ENCODE peak calls at places on chromosomes 1 and 21, in five cellular contexts. U is pancreas, O is cardiac muscle cell, Y is K562, R is astrocyte of the spinal cord. X is an unnamed sample.

GRCh38 chr1:231885209-231885854 is 258.7 kb downstream of the DISC1 start:
- DNase-seq in U (no peak), O (peak), Y (no peak), R (peak), X (no peak)

GRCh38 chr21:19120591-19120990 is 717.0 kb upstream of the TMPRSS15 start:
- DNase-seq in U (no peak), O (no peak), Y (no peak), R (no peak), X (no peak)

GRCh38 chr1:66684353-66684752 is 67.9 kb upstream of the DYNLT5 start:
- DNase-seq in U (no peak), O (no peak), Y (no peak), R (no peak), X (no peak)

GRCh38 chr1:245133995-245134715 is 20.6 kb upstream of the KIF26B start:
- DNase-seq in U (no peak), O (no peak), Y (no peak), R (no peak), X (no peak)

GRCh38 chr1:106613106-106613505 is 443.4 kb upstream of the PRMT6 start:
- DNase-seq in U (no peak), O (no peak), Y (no peak), R (no peak), X (no peak)

GRCh38 chr1:30572192-30572591 is 151.2 kb downstream of the MATN1 start:
- DNase-seq in U (no peak), O (no peak), Y (no peak), R (no peak), X (peak)

GRCh38 chr1:105072850-105073249 is 1323.2 kb downstream of the AMY1C start:
- DNase-seq in U (no peak), O (no peak), Y (no peak), R (no peak), X (peak)

GRCh38 chr1:100847481-100847880 is 47.2 kb downstream of the EXTL2 start:
- DNase-seq in U (no peak), O (peak), Y (no peak), R (peak), X (peak)

GRCh38 chr1:17881761-17882160 is 126.6 kb downstream of the ACTL8 start:
- DNase-seq in U (peak), O (no peak), Y (no peak), R (no peak), X (no peak)

GRCh38 chr1:12019858-12020509 is 686 bp downstream of the MIIP start:
- DNase-seq in U (no peak), O (peak), Y (peak), R (no peak), X (no peak)

GRCh38 chr1:170168263-170168662 is 22.5 kb downstream of the NTMT2 start:
- DNase-seq in U (no peak), O (peak), Y (no peak), R (peak), X (peak)

GRCh38 chr1:164660415-164661174 is 101.6 kb downstream of the PBX1 start:
- DNase-seq in U (no peak), O (peak), Y (no peak), R (peak), X (no peak)

GRCh38 chr1:93581917-93582850 is 99.5 kb downstream of the BCAR3 start:
- DNase-seq in U (no peak), O (no peak), Y (no peak), R (no peak), X (no peak)

GRCh38 chr1:204079608-204079999 is 6.7 kb downstream of the SOX13 start:
- DNase-seq in U (no peak), O (no peak), Y (no peak), R (no peak), X (no peak)

GRCh38 chr21:43797925-43798715 is 8.7 kb downstream of the RRP1 start:
- DNase-seq in U (no peak), O (no peak), Y (no peak), R (no peak), X (no peak)

GRCh38 chr1:39268112-39268581 is 63.7 kb downstream of the MACF1 start:
- DNase-seq in U (no peak), O (peak), Y (no peak), R (peak), X (peak)

GRCh38 chr21:22827422-22827821 is 1829.2 kb downstream of the NCAM2 start:
- DNase-seq in U (no peak), O (no peak), Y (no peak), R (no peak), X (no peak)

GRCh38 chr1:172837816-172838680 is 179.1 kb downstream of the FASLG start:
- DNase-seq in U (no peak), O (peak), Y (no peak), R (no peak), X (peak)

GRCh38 chr1:72830606-72831390 is 548.5 kb upstream of the NEGR1 start:
- DNase-seq in U (no peak), O (no peak), Y (no peak), R (no peak), X (peak)

GRCh38 chr1:89254658-89255287 is 17.9 kb downstream of the GBP5 start:
- DNase-seq in U (no peak), O (peak), Y (no peak), R (no peak), X (peak)

GRCh38 chr1:14182801-14183200 is 415.7 kb upstream of the KAZN start:
- DNase-seq in U (no peak), O (no peak), Y (no peak), R (no peak), X (no peak)

GRCh38 chr1:115670476-115671175 is 28.9 kb downstream of the VANGL1 start:
- DNase-seq in U (peak), O (no peak), Y (no peak), R (peak), X (no peak)

GRCh38 chr1:115112496-115113375 is 23.4 kb upstream of the TSPAN2 start:
- DNase-seq in U (peak), O (peak), Y (peak), R (peak), X (peak)

GRCh38 chr21:45538381-45539045 is 3.7 kb downstream of the SLC19A1 start:
- DNase-seq in U (peak), O (no peak), Y (no peak), R (no peak), X (no peak)

GRCh38 chr1:98121661-98122060 is 200.8 kb upstream of the DPYD start:
- DNase-seq in U (no peak), O (no peak), Y (no peak), R (no peak), X (no peak)

GRCh38 chr1:113617438-113618141 is 141.7 kb downstream of the PHTF1 start:
- DNase-seq in U (no peak), O (peak), Y (no peak), R (peak), X (peak)

GRCh38 chr1:203289281-203289981 is 15.9 kb upstream of the BTG2 start:
- DNase-seq in U (peak), O (no peak), Y (peak), R (no peak), X (no peak)

GRCh38 chr1:88877382-88877825 is 14.0 kb downstream of the GTF2B start:
- DNase-seq in U (no peak), O (peak), Y (no peak), R (peak), X (peak)

GRCh38 chr1:92843429-92844352 is 11.9 kb downstream of the RPL5 start:
- DNase-seq in U (no peak), O (no peak), Y (no peak), R (no peak), X (no peak)

GRCh38 chr21:37862536-37862935 is 53.7 kb downstream of the KCNJ6 start:
- DNase-seq in U (no peak), O (peak), Y (no peak), R (peak), X (peak)

GRCh38 chr1:67053535-67053784 is 488 bp downstream of the SLC35D1 start:
- DNase-seq in U (peak), O (peak), Y (peak), R (no peak), X (no peak)

GRCh38 chr21:46056450-46056903 is 41.4 kb upstream of the COL6A2 start:
- DNase-seq in U (no peak), O (peak), Y (no peak), R (peak), X (no peak)

GRCh38 chr1:229221106-229222019 is 49.5 kb upstream of the RAB4A start:
- DNase-seq in U (peak), O (peak), Y (no peak), R (peak), X (peak)

GRCh38 chr1:90837420-90837819 is 120.3 kb upstream of the BARHL2 start:
- DNase-seq in U (no peak), O (no peak), Y (no peak), R (no peak), X (no peak)

GRCh38 chr1:229669333-229669732 is 43.3 kb downstream of the URB2 start:
- DNase-seq in U (no peak), O (peak), Y (no peak), R (peak), X (no peak)

GRCh38 chr1:159177273-159177907 is 6.0 kb downstream of the CADM3 start:
- DNase-seq in U (no peak), O (peak), Y (peak), R (peak), X (peak)

GRCh38 chr21:45643021-45643980 is at the start of gene PCBP3:
- DNase-seq in U (peak), O (peak), Y (peak), R (peak), X (peak)

GRCh38 chr1:3856923-3857790 is at the start of the genes CEP104 and DFFB:
- DNase-seq in U (peak), O (peak), Y (peak), R (peak), X (peak)
- TF ChIP-seq CTCF in U (no peak), O (no peak), Y (peak), R (no peak), X (no peak)

DNA sequence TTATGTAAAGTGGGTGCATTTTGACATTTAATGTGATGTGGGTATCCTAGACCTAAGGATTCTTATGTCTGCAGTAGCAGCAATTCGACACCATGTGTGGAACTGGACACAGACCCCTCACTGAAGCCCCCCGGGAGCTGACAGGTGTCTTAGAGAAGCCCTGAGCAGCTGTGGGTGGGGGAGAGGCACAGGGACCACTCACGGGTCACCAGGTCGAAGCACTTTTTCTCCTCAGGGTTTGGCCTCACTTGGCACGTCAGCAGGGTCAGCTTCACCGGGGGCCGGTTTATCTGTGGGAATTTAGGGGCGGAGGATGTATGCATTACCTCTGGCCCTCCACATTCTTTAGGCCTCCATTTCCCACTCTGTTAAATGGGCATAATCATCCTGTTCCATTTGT is 14.0 kb upstream of the TCEA3 start:
- DNase-seq in U (no peak), O (no peak), Y (no peak), R (no peak), X (no peak)
- TF ChIP-seq CTCF in U (no peak), O (no peak), Y (no peak), R (no peak), X (no peak)

DNA sequence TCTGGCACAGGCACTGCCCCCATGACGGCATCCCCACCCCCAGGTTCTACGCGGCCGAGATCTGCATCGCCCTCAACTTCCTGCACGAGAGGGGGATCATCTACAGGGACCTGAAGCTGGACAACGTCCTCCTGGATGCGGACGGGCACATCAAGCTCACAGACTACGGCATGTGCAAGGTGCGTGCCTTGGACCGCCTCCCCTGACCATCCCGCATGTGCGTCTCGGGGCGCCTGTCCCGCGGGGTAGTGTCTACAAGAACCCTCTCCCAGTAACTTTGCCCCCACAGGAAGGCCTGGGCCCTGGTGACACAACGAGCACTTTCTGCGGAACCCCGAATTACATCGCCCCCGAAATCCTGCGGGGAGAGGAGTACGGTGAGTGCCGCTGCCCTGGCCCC is 22.6 kb downstream of the FAAP20 start:
- DNase-seq in U (no peak), O (no peak), Y (no peak), R (no peak), X (no peak)
- TF ChIP-seq CTCF in U (no peak), O (no peak), Y (no peak), R (no peak), X (no peak)

DNA sequence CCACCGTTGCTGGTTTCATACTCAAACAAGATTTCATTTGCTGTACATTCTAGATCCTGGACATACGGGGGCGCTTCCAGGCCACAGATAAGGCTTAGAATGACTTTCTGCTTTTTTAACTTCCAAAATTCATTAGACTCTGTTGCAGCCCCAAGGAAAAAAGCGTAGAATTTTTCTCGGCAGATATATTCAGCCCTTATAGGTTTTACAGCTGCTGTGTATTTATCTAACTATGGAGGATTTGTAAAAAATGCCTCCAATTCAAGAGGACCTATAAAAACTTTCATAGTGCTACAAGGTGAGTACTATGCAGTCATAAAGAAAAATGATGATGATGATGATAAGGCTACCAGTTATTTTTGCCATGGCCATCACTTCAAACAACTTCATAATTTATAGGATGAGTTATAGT is 51.6 kb downstream of the SLC30A10 start:
- DNase-seq in U (no peak), O (peak), Y (peak), R (peak), X (peak)
- TF ChIP-seq CTCF in U (no peak), O (peak), Y (peak), R (peak), X (peak)

GRCh38 chr1:20087668-20088067 is 17.7 kb downstream of the PLA2G5 start:
- DNase-seq in U (no peak), O (no peak), Y (peak), R (no peak), X (no peak)
- TF ChIP-seq CTCF in U (no peak), O (no peak), Y (peak), R (peak), X (peak)

DNA sequence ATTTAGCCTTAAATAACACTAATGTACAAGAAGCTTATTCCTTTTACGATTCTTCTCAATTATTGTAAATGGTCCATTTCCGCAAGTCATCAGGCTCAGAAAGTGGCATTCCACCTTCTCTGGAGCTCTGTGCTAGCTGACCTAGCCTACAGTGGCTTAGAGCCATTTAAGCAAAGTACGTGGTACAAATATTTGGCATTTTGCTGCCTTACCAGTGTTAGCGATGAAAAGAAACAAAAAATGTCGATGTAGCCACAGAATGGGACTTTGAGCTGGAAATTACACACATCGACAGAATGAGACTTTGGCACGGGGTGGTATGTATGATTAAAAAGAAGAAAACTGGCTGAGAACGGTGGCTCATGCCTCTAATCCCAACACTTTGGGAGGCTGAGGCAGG is 26.1 kb downstream of the OVAAL start:
- DNase-seq in U (no peak), O (no peak), Y (no peak), R (no peak), X (no peak)
- TF ChIP-seq CTCF in U (no peak), O (no peak), Y (no peak), R (no peak), X (no peak)

GRCh38 chr1:184416476-184416875 is 29.6 kb downstream of the C1orf21 start:
- DNase-seq in U (no peak), O (no peak), Y (no peak), R (no peak), X (peak)

GRCh38 chr1:184416921-184417320 is 30.1 kb downstream of the C1orf21 start:
- DNase-seq in U (no peak), O (no peak), Y (no peak), R (no peak), X (no peak)

GRCh38 chr1:184408580-184408979 is 21.8 kb downstream of the C1orf21 start:
- DNase-seq in U (no peak), O (no peak), Y (no peak), R (no peak), X (no peak)

GRCh38 chr1:184409011-184409410 is 22.2 kb downstream of the C1orf21 start:
- DNase-seq in U (no peak), O (no peak), Y (no peak), R (peak), X (no peak)

GRCh38 chr1:184412472-184412871 is 25.6 kb downstream of the C1orf21 start:
- DNase-seq in U (no peak), O (no peak), Y (no peak), R (no peak), X (no peak)
- TF ChIP-seq CTCF in U (no peak), O (no peak), Y (no peak), R (no peak), X (no peak)

GRCh38 chr1:29272171-29272907 is 36.0 kb downstream of the PTPRU start:
- DNase-seq in U (peak), O (no peak), Y (no peak), R (no peak), X (no peak)
- TF ChIP-seq CTCF in U (no peak), O (no peak), Y (no peak), R (no peak), X (no peak)